ENCODE peak calls at places on chromosomes 13 and 19, in six cellular contexts. W is SK-N-SH, V is PC-3, M is GM23248, R is OCI-LY7, Q is neural progenitor cell. Y is an unnamed sample.

GRCh38 chr19:29672319-29672932 is 7.2 kb downstream of the PLEKHF1 start:
- DNase-seq in R (no peak), Q (no peak), V (no peak), M (no peak), W (no peak), Y (no peak)

GRCh38 chr13:91406619-91407018 is 8.2 kb downstream of the GPC5 start:
- DNase-seq in W (peak), Q (peak), V (peak), M (peak), R (peak), Y (peak)

GRCh38 chr13:45750566-45750965 is 48.4 kb downstream of the CBY2 start:
- DNase-seq in W (no peak), V (no peak), R (no peak), Q (no peak), M (no peak), Y (no peak)

GRCh38 chr19:33047422-33047821 is 17.3 kb downstream of the RHPN2 start:
- DNase-seq in R (no peak), W (no peak), V (peak), M (no peak), Q (no peak), Y (peak)

GRCh38 chr13:75425216-75426009 is 56.6 kb downstream of the TBC1D4 start:
- DNase-seq in R (peak), V (no peak), Q (no peak), M (no peak), W (no peak), Y (no peak)

GRCh38 chr19:30227661-30228112 is 144.5 kb upstream of the ZNF536 start:
- DNase-seq in Q (peak), W (peak), R (peak), M (peak), V (peak), Y (peak)

GRCh38 chr13:25494708-25495411 is 123.1 kb downstream of the ATP8A2 start:
- DNase-seq in Q (no peak), R (no peak), M (no peak), W (no peak), V (no peak), Y (no peak)

GRCh38 chr19:6238256-6238642 is 41.5 kb downstream of the MLLT1 start:
- DNase-seq in R (no peak), Q (no peak), W (peak), V (no peak), M (peak), Y (no peak)

GRCh38 chr19:3178973-3179738 is 587 bp downstream of the S1PR4 start:
- DNase-seq in M (no peak), R (peak), Q (no peak), W (no peak), V (no peak), Y (no peak)

GRCh38 chr13:100675660-100676129 is 1.1 kb upstream of the TMTC4 start:
- DNase-seq in Q (no peak), W (no peak), V (no peak), M (peak), R (no peak), Y (no peak)

GRCh38 chr13:34464011-34464410 is 478.1 kb upstream of the NBEA start:
- DNase-seq in V (peak), W (no peak), R (no peak), Q (no peak), M (no peak), Y (peak)

GRCh38 chr13:63336549-63336948 is 1920.9 kb upstream of the PCDH20 start:
- DNase-seq in V (no peak), Q (no peak), R (no peak), W (no peak), M (no peak), Y (no peak)

GRCh38 chr19:56405062-56405461 is 930 bp downstream of the ZNF583 start:
- DNase-seq in V (no peak), Q (no peak), M (no peak), R (no peak), W (no peak), Y (no peak)

GRCh38 chr13:106318941-106319411 is 216.5 kb downstream of the EFNB2 start:
- DNase-seq in W (no peak), R (no peak), M (peak), Q (no peak), V (peak), Y (peak)

GRCh38 chr19:1315470-1316166 is 29.9 kb downstream of the EFNA2 start:
- DNase-seq in Q (peak), V (peak), R (no peak), W (peak), M (peak), Y (peak)

GRCh38 chr13:111385182-111385857 is 64.9 kb downstream of the TEX29 start:
- DNase-seq in R (no peak), Q (no peak), W (no peak), V (no peak), M (no peak), Y (no peak)

GRCh38 chr13:109611912-109612691 is 174.3 kb downstream of the IRS2 start:
- DNase-seq in R (no peak), W (no peak), M (no peak), V (peak), Q (no peak), Y (no peak)

GRCh38 chr13:87884874-87885273 is 213.7 kb downstream of the SLITRK5 start:
- DNase-seq in Q (peak), R (no peak), W (peak), V (peak), M (no peak), Y (peak)
- TF ChIP-seq EZH2phosphoT487 in Q (no peak), R (no peak), W (no peak), V (no peak), M (no peak), Y (no peak)

DNA sequence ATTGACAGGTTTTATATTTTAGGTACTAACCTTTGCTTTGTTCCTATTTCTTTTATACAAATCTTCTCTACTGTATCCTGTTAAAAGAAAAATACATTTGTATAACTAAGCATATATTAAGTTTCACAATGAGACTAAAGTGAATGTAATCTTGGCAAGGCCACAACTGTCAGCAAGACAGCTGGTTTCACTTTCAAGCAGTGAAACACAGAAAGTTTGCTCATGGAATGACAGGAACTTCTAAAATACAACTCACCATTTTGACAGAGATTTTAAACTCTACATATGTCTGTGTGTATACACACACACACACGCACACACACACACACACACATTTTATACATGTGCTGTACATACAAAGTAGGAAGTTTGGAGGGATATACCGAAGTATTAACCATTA is 53.3 kb downstream of the PARP4 start:
- DNase-seq in M (peak), R (no peak), W (no peak), V (no peak), Q (no peak), Y (no peak)
- TF ChIP-seq EZH2phosphoT487 in M (no peak), R (no peak), W (no peak), V (no peak), Q (no peak), Y (no peak)

DNA sequence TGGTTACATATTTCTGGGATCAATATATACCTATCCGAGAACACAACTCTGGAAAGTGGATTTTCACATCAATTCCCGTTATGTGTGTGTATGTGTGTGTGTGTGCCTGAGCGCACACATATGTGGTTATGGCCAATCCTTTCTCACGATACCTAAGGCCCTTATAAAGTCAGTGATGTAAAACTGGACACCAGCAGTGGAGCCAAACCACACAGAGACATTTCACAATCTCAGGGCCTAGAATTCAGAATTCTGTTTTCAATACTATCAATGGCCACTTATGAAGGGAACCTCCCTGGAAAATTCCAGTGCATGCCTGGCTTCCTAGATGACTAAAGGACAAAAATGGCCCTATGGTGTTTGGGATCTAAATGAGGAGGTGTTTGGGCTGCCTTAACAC is 187.3 kb upstream of the UBL3 start:
- DNase-seq in W (no peak), V (no peak), M (peak), R (no peak), Q (no peak), Y (no peak)
- TF ChIP-seq EZH2phosphoT487 in W (no peak), V (no peak), M (no peak), R (no peak), Q (no peak), Y (no peak)

DNA sequence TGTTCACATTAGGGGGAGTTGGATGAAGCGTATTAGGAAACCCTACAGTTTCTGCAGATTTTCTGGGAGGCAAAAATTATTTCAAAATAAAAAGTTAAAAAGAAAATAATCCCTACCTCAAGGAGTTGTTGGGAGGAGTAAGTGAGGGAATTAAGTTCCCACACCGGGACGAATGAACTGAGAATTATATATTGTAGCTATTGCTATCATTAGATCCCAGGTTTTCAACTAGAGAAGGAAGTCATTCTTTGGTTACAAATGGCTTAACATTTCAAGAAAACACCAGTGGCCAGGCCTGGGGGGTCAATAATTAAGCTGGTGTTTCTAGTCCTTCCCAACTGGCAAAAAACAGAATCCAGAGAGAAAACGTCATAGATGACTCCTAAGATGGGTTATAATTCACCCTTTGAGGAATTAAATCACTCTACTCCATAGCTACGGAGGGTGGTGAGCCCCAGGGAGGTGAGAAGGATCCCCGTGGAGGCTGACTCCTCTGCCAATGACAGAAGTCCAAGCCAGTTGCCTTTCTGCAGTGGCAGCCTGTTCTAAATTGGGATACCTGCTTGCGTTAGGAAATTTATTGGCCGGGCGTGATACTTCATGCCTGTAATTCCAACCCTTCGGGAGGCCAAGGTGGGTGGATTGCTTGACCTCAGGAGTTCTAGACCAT is 1.2 kb upstream of the MYDGF start:
- DNase-seq in V (no peak), M (no peak), Q (no peak), R (no peak), W (no peak), Y (no peak)
- TF ChIP-seq EZH2phosphoT487 in V (no peak), M (no peak), Q (no peak), R (no peak), W (no peak), Y (no peak)

DNA sequence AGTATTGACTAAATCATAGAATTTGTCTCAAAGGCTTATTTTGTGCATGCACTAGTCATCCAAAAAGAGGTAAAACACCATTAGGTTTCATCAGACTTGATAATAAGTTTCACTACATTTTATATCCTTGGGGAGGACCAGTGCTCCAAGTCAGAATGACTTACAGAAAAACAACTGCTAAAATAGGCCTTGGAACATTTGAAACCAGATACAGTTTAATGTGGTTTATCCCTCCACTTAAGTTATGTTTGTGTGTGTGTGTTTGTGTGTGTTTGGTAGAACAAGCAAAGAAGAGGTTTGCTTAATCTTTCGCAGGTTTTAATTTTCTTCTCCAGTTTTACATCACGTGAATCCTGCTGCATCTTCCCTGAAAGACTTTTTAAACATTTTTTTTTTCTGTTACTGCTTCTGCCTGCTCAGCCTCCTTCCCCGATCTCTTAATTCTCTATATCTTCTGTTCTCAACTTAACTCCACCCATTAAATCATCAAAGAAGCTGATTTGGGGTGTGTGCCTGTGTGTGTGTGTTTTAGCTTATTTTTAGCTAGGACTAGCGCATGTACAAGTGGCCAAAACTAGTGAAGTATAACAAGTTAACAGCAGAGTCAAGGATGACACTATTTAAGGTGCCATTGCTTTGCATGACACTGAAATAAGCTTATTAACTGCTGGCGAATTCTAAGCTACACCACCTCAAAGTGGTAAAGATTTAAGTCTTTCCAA is 570.7 kb downstream of the PCDH9 start:
- DNase-seq in M (no peak), R (peak), V (no peak), Q (no peak), W (no peak), Y (no peak)
- TF ChIP-seq EZH2phosphoT487 in M (no peak), R (no peak), V (no peak), Q (no peak), W (no peak), Y (no peak)

GRCh38 chr13:99656092-99656745 is 154.9 kb downstream of the TM9SF2 start:
- DNase-seq in W (peak), Q (peak), R (peak), M (peak), V (peak), Y (peak)

GRCh38 chr13:99659234-99659633 is 158.0 kb downstream of the TM9SF2 start:
- DNase-seq in V (no peak), Q (peak), W (no peak), M (no peak), R (no peak), Y (no peak)

GRCh38 chr13:99656843-99657506 is 155.7 kb downstream of the TM9SF2 start:
- DNase-seq in R (no peak), V (no peak), W (no peak), Q (peak), M (no peak), Y (no peak)

GRCh38 chr13:99658266-99658991 is 157.2 kb downstream of the TM9SF2 start:
- DNase-seq in V (peak), R (no peak), W (peak), M (peak), Q (peak), Y (peak)

DNA sequence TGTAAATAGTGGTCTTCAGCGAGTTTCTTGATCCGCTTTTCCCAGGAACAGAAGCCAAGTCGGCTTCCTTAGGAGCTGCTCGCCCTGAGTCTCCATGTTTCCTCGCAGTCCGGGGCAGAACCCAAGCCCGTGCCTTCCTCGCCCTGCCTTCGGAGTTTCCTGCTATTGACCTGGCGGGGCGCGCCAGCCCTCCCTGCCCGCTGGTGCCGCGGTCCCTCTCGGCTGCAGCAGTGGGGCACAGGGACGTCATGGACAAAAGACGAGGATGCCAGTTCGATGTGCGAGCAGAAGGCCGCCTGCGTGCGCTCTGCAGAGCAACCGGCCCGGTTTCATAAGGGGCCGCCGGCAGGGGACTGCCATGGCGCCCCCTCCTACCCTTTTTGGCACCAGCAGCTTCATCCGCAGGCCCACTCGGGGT is 156.6 kb downstream of the TM9SF2 start:
- DNase-seq in V (no peak), R (no peak), M (peak), W (peak), Q (peak), Y (peak)
- TF ChIP-seq EZH2phosphoT487 in V (no peak), R (no peak), M (no peak), W (no peak), Q (no peak), Y (no peak)

DNA sequence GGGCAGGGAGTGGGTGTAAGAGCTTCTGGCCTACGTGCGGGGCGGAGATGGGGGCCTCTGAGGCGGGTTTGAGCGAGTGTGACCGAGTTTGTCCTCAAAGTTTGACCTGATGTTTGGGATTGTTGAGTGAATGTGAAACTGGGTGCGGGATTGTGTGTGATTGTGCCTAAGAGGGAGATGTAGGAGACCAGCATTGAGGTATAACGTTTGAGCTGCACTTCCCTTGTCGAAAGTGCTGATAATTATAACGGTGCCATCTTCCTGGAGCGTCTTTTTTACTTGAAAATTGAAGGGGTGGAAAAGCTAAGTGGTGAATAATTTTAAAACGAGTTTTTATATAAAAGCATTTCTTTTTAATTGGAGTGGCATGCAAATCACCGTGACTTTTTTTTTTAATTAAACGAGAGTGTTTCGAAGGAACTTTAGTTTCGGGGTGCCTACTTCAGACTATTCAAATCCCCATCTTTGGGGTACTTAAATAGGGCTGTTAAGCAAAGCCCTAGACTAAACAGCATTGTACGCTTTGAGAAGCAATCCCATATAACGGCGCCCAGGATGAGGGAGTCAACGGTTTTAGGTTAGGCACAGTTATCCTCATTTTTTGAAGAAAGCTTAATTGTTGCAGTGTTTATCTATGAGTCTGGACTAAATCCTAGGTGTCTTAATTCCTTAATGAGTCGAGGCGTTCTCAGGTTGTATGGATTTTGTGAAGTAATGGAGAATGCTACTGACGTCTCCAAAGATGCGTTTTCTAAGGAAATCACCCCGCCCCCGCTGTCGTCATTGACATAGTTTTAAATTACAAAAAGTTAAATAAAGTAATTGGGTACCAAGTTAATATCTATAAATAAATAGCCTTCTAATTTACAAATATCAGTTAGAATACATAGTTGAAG is 618 bp downstream of the ZNF146 start:
- DNase-seq in V (peak), W (peak), Q (peak), R (peak), M (peak), Y (peak)
- TF ChIP-seq EZH2phosphoT487 in V (no peak), W (no peak), Q (no peak), R (no peak), M (no peak), Y (no peak)

DNA sequence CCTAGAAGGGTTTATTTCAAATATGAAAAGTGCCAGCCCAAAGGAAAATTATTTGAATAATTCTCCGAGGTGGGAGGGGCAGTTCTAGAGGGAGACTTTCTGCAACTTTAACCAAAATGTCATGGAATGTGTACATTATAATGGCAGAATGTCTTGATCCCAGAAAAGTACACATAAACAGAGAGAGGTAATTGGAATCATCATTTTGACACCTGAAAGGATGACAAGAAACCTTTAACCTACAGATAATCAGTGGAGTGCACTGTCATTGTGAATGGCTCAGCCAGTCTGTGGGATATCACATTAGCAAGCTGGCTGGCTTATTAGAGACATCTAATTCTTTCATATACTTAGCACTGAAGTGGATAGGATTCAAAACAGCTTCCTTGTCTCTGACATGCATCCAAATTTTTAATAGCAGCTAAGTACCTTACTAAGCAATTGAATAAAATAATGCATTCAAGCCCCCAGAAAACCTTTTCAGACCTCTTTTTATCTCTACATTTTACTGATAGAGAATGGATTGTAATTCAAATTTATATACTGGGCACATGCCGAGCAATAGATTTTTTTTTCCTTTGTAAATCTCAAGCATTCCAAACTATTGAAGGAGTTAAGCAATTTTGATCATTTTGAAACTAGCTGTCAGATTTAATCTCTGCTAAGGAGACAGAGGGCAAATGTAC is 468.6 kb downstream of the COG6 start:
- DNase-seq in Q (no peak), W (no peak), M (no peak), R (no peak), V (no peak), Y (no peak)
- TF ChIP-seq EZH2phosphoT487 in Q (no peak), W (no peak), M (no peak), R (no peak), V (no peak), Y (no peak)

GRCh38 chr13:36673352-36673751 is 468 bp upstream of the SERTM1 start:
- DNase-seq in W (no peak), V (no peak), Q (no peak), R (no peak), M (no peak), Y (no peak)

GRCh38 chr13:36674337-36675212 is 755 bp downstream of the SERTM1 start:
- DNase-seq in V (no peak), Q (peak), R (no peak), M (no peak), W (peak), Y (no peak)

GRCh38 chr13:36675213-36675536 is 1.4 kb downstream of the SERTM1 start:
- DNase-seq in V (no peak), W (no peak), Q (peak), R (no peak), M (no peak), Y (no peak)

GRCh38 chr13:36673838-36674326 is at the start of gene SERTM1:
- DNase-seq in V (no peak), Q (peak), R (no peak), M (peak), W (peak), Y (peak)
- TF ChIP-seq EZH2phosphoT487 in V (no peak), Q (no peak), R (no peak), M (no peak), W (no peak), Y (no peak)

GRCh38 chr13:23599083-23599925 is 29.1 kb downstream of the TNFRSF19 start:
- DNase-seq in Q (peak), V (peak), M (no peak), W (no peak), R (no peak), Y (peak)
- TF ChIP-seq EZH2phosphoT487 in Q (no peak), V (no peak), M (no peak), W (no peak), R (no peak), Y (no peak)

Y was measured in hepatocyte.